ENCODE peak calls at places on chromosomes 5 and 9, in eight cellular contexts. One of them, this sample, is unnamed.

GRCh38 chr5:83567741-83568530 is 96.4 kb downstream of the VCAN start:
- DNase-seq in AG09309: peak; percentile 92
- DNase-seq in mesendoderm: peak; percentile 57
- DNase-seq in HepG2: peak; percentile 6
- DNase-seq in right lobe of liver: no peak
- DNase-seq in H7: no peak
- DNase-seq in CD8-positive, alpha-beta memory T cell: no peak
- DNase-seq in ovary: no peak
- DNase-seq in this sample: peak; percentile 69

GRCh38 chr5:83085106-83085505 is 7.8 kb downstream of the XRCC4 start:
- DNase-seq in AG09309: no peak
- DNase-seq in mesendoderm: no peak
- DNase-seq in HepG2: peak; percentile 71
- DNase-seq in right lobe of liver: no peak
- DNase-seq in H7: no peak
- DNase-seq in CD8-positive, alpha-beta memory T cell: no peak
- DNase-seq in ovary: no peak
- DNase-seq in this sample: peak; percentile 45

GRCh38 chr5:57499262-57500050 is 16.8 kb upstream of the ACTBL2 start:
- DNase-seq in AG09309: no peak
- DNase-seq in mesendoderm: peak; percentile 75
- DNase-seq in HepG2: peak; percentile 5
- DNase-seq in right lobe of liver: no peak
- DNase-seq in H7: peak; percentile 39
- DNase-seq in CD8-positive, alpha-beta memory T cell: no peak
- DNase-seq in ovary: no peak
- DNase-seq in this sample: peak; percentile 81

GRCh38 chr9:134046894-134047681 is 20.7 kb downstream of the BRD3 start:
- DNase-seq in AG09309: no peak
- DNase-seq in mesendoderm: no peak
- DNase-seq in HepG2: no peak
- DNase-seq in right lobe of liver: peak; percentile 83
- DNase-seq in H7: peak; percentile 52
- DNase-seq in CD8-positive, alpha-beta memory T cell: no peak
- DNase-seq in ovary: no peak
- DNase-seq in this sample: no peak

GRCh38 chr5:120368923-120369715 is 95.0 kb upstream of the PRR16 start:
- DNase-seq in AG09309: no peak
- DNase-seq in mesendoderm: no peak
- DNase-seq in HepG2: peak; percentile 3
- DNase-seq in right lobe of liver: peak; percentile 86
- DNase-seq in H7: peak; percentile 5
- DNase-seq in CD8-positive, alpha-beta memory T cell: no peak
- DNase-seq in ovary: no peak
- DNase-seq in this sample: peak; percentile 89

GRCh38 chr9:131997779-131998178 is 81.9 kb downstream of the MED27 start:
- DNase-seq in AG09309: no peak
- DNase-seq in mesendoderm: no peak
- DNase-seq in HepG2: no peak
- DNase-seq in right lobe of liver: no peak
- DNase-seq in H7: no peak
- DNase-seq in CD8-positive, alpha-beta memory T cell: no peak
- DNase-seq in ovary: peak; percentile 51
- DNase-seq in this sample: no peak

GRCh38 chr9:21754741-21755140 is 47.7 kb upstream of the MTAP start:
- DNase-seq in AG09309: no peak
- DNase-seq in mesendoderm: no peak
- DNase-seq in HepG2: no peak
- DNase-seq in right lobe of liver: no peak
- DNase-seq in H7: no peak
- DNase-seq in CD8-positive, alpha-beta memory T cell: no peak
- DNase-seq in ovary: no peak
- DNase-seq in this sample: peak; percentile 70

GRCh38 chr5:157148734-157149615 is 6.3 kb upstream of the MED7 start:
- DNase-seq in AG09309: no peak
- DNase-seq in mesendoderm: peak; percentile 73
- DNase-seq in HepG2: peak; percentile 47
- DNase-seq in right lobe of liver: no peak
- DNase-seq in H7: peak; percentile 61
- DNase-seq in CD8-positive, alpha-beta memory T cell: peak; percentile 81
- DNase-seq in ovary: peak; percentile 28
- DNase-seq in this sample: peak; percentile 72

GRCh38 chr5:142316051-142316450 is 8.8 kb downstream of the SPRY4 start:
- DNase-seq in AG09309: no peak
- DNase-seq in mesendoderm: no peak
- DNase-seq in HepG2: no peak
- DNase-seq in right lobe of liver: no peak
- DNase-seq in H7: no peak
- DNase-seq in CD8-positive, alpha-beta memory T cell: peak; percentile 26
- DNase-seq in ovary: no peak
- DNase-seq in this sample: no peak

GRCh38 chr9:132694144-132694543 is 23.9 kb downstream of the GTF3C4 start:
- DNase-seq in AG09309: no peak
- DNase-seq in mesendoderm: peak; percentile 77
- DNase-seq in HepG2: no peak
- DNase-seq in right lobe of liver: no peak
- DNase-seq in H7: peak; percentile 45
- DNase-seq in CD8-positive, alpha-beta memory T cell: no peak
- DNase-seq in ovary: no peak
- DNase-seq in this sample: peak; percentile 52

GRCh38 chr5:76811214-76811613 is 7.6 kb upstream of the F2RL1 start:
- DNase-seq in AG09309: no peak
- DNase-seq in mesendoderm: no peak
- DNase-seq in HepG2: no peak
- DNase-seq in right lobe of liver: no peak
- DNase-seq in H7: no peak
- DNase-seq in CD8-positive, alpha-beta memory T cell: no peak
- DNase-seq in ovary: no peak
- DNase-seq in this sample: peak; percentile 99
- H3K4me3 ChIP-seq in AG09309: no peak overlapping the region
- H3K4me3 ChIP-seq in mesendoderm: no peak overlapping the region
- H3K4me3 ChIP-seq in HepG2: no peak overlapping the region
- H3K4me3 ChIP-seq in right lobe of liver: no peak overlapping the region
- H3K4me3 ChIP-seq in H7: no peak overlapping the region
- H3K4me3 ChIP-seq in CD8-positive, alpha-beta memory T cell: no peak overlapping the region
- H3K4me3 ChIP-seq in ovary: no peak overlapping the region
- H3K4me3 ChIP-seq in this sample: no peak overlapping the region

DNA sequence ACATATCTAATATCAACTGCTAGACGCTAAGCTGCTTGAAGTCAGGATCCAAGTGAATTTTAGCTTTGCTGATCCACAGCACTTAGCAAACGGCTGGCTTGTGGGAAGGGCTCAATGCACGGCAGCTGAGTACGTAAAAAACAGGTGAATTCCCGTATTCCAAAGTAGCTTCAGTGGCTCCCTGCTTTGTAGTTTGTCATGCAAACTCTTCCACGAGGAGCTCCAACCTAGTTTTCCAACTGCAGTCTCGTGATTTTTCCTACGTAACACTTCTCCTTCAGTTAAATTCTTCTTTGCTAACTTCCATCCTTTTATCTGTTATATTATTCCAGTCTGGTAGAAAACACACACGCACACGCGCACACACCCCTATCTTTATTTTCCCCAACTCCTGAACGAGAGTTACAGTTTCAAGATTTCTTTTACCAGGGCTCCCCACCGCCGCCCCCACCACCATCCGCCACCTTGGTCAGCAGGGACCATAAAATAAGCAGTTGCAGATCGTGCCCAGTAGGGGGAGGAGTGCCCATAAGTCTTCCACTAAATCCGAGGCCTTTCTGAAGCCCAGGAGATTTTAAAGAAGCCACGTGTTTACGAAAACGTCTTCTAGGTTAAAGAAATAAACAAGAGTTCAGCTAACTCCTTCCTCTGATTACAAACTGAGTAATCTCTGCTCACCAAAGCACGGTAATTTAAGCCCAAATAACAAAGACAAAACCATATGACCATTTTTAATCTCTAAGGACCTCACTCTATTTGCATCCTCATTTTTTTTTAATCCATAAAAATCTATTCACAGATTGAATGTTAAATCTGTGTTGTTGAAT is 34.8 kb upstream of the TRIO start:
- DNase-seq in AG09309: peak; percentile 58
- DNase-seq in mesendoderm: peak; percentile 88
- DNase-seq in HepG2: peak; percentile 54
- DNase-seq in right lobe of liver: no peak
- DNase-seq in H7: peak; percentile 70
- DNase-seq in CD8-positive, alpha-beta memory T cell: peak; percentile 5
- DNase-seq in ovary: peak; percentile 50
- DNase-seq in this sample: peak; percentile 79
- H3K4me3 ChIP-seq in AG09309: no peak overlapping the region
- H3K4me3 ChIP-seq in mesendoderm: no peak overlapping the region
- H3K4me3 ChIP-seq in HepG2: peak overlapping the region; percentile 55
- H3K4me3 ChIP-seq in right lobe of liver: peak overlapping the region; percentile 35
- H3K4me3 ChIP-seq in H7: peak overlapping the region; percentile 8
- H3K4me3 ChIP-seq in CD8-positive, alpha-beta memory T cell: no peak overlapping the region
- H3K4me3 ChIP-seq in ovary: peak overlapping the region; percentile 16
- H3K4me3 ChIP-seq in this sample: no peak overlapping the region

DNA sequence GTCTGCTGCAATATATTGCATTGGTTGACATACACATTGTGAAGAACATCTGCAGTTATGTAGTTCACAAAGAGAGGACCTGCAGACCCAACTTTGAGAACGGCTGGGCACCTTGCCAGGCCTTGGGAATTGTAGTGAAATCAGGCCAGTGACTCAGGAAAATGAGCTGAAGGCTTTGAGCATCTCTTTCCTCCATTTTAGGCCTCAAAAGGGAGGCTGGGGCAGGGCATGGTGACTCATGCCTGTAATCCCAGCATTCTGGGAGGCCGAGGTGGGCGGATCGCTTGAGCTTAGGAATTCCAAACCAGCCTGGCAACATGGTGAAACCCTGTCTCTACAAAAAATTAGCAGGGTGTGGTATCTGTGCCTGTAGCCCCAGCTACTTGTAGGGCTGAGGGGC is 1.4 kb upstream of the IPPK start:
- DNase-seq in AG09309: no peak
- DNase-seq in mesendoderm: peak; percentile 68
- DNase-seq in HepG2: peak; percentile 47
- DNase-seq in right lobe of liver: no peak
- DNase-seq in H7: no peak
- DNase-seq in CD8-positive, alpha-beta memory T cell: no peak
- DNase-seq in ovary: peak; percentile 52
- DNase-seq in this sample: peak; percentile 92
- H3K4me3 ChIP-seq in AG09309: no peak overlapping the region
- H3K4me3 ChIP-seq in mesendoderm: no peak overlapping the region
- H3K4me3 ChIP-seq in HepG2: peak overlapping the region; percentile 85
- H3K4me3 ChIP-seq in right lobe of liver: no peak overlapping the region
- H3K4me3 ChIP-seq in H7: no peak overlapping the region
- H3K4me3 ChIP-seq in CD8-positive, alpha-beta memory T cell: peak overlapping the region; percentile 99
- H3K4me3 ChIP-seq in ovary: no peak overlapping the region
- H3K4me3 ChIP-seq in this sample: peak overlapping the region; percentile 85

GRCh38 chr5:140342896-140343295 is 3.5 kb downstream of the HBEGF start:
- DNase-seq in AG09309: no peak
- DNase-seq in mesendoderm: no peak
- DNase-seq in HepG2: no peak
- DNase-seq in right lobe of liver: no peak
- DNase-seq in H7: no peak
- DNase-seq in CD8-positive, alpha-beta memory T cell: no peak
- DNase-seq in ovary: no peak
- DNase-seq in this sample: no peak
- H3K4me3 ChIP-seq in AG09309: no peak overlapping the region
- H3K4me3 ChIP-seq in mesendoderm: no peak overlapping the region
- H3K4me3 ChIP-seq in HepG2: no peak overlapping the region
- H3K4me3 ChIP-seq in right lobe of liver: no peak overlapping the region
- H3K4me3 ChIP-seq in H7: no peak overlapping the region
- H3K4me3 ChIP-seq in CD8-positive, alpha-beta memory T cell: no peak overlapping the region
- H3K4me3 ChIP-seq in ovary: no peak overlapping the region
- H3K4me3 ChIP-seq in this sample: no peak overlapping the region

GRCh38 chr9:93343663-93344062 is 107.8 kb upstream of the FAM120A start:
- DNase-seq in AG09309: no peak
- DNase-seq in mesendoderm: no peak
- DNase-seq in HepG2: no peak
- DNase-seq in right lobe of liver: no peak
- DNase-seq in H7: no peak
- DNase-seq in CD8-positive, alpha-beta memory T cell: no peak
- DNase-seq in ovary: no peak
- DNase-seq in this sample: no peak

GRCh38 chr9:93345630-93346239 is 105.8 kb upstream of the FAM120A start:
- DNase-seq in AG09309: no peak
- DNase-seq in mesendoderm: peak; percentile 61
- DNase-seq in HepG2: no peak
- DNase-seq in right lobe of liver: no peak
- DNase-seq in H7: peak; percentile 49
- DNase-seq in CD8-positive, alpha-beta memory T cell: no peak
- DNase-seq in ovary: no peak
- DNase-seq in this sample: no peak

GRCh38 chr9:93346240-93347112 is 105.0 kb upstream of the FAM120A start:
- DNase-seq in AG09309: no peak
- DNase-seq in mesendoderm: peak; percentile 62
- DNase-seq in HepG2: no peak
- DNase-seq in right lobe of liver: no peak
- DNase-seq in H7: peak; percentile 89
- DNase-seq in CD8-positive, alpha-beta memory T cell: no peak
- DNase-seq in ovary: no peak
- DNase-seq in this sample: no peak
- H3K4me3 ChIP-seq in AG09309: peak overlapping the region; percentile 18
- H3K4me3 ChIP-seq in mesendoderm: peak overlapping the region; percentile 6
- H3K4me3 ChIP-seq in HepG2: no peak overlapping the region
- H3K4me3 ChIP-seq in right lobe of liver: peak overlapping the region; percentile 18
- H3K4me3 ChIP-seq in H7: peak overlapping the region; percentile 51
- H3K4me3 ChIP-seq in CD8-positive, alpha-beta memory T cell: no peak overlapping the region
- H3K4me3 ChIP-seq in ovary: peak overlapping the region; percentile 38
- H3K4me3 ChIP-seq in this sample: no peak overlapping the region

GRCh38 chr5:95563367-95563766 is 8.5 kb downstream of the ARSK start:
- DNase-seq in AG09309: no peak
- DNase-seq in mesendoderm: no peak
- DNase-seq in HepG2: no peak
- DNase-seq in right lobe of liver: no peak
- DNase-seq in H7: no peak
- DNase-seq in CD8-positive, alpha-beta memory T cell: no peak
- DNase-seq in ovary: no peak
- DNase-seq in this sample: no peak

GRCh38 chr5:95565280-95565920 is 10.5 kb downstream of the ARSK start:
- DNase-seq in AG09309: peak; percentile 17
- DNase-seq in mesendoderm: no peak
- DNase-seq in HepG2: no peak
- DNase-seq in right lobe of liver: no peak
- DNase-seq in H7: no peak
- DNase-seq in CD8-positive, alpha-beta memory T cell: no peak
- DNase-seq in ovary: no peak
- DNase-seq in this sample: no peak

GRCh38 chr5:95564450-95564849 is 9.5 kb downstream of the ARSK start:
- DNase-seq in AG09309: no peak
- DNase-seq in mesendoderm: no peak
- DNase-seq in HepG2: no peak
- DNase-seq in right lobe of liver: no peak
- DNase-seq in H7: no peak
- DNase-seq in CD8-positive, alpha-beta memory T cell: no peak
- DNase-seq in ovary: no peak
- DNase-seq in this sample: no peak

GRCh38 chr5:95562282-95562681 is 7.4 kb downstream of the ARSK start:
- DNase-seq in AG09309: no peak
- DNase-seq in mesendoderm: no peak
- DNase-seq in HepG2: no peak
- DNase-seq in right lobe of liver: no peak
- DNase-seq in H7: no peak
- DNase-seq in CD8-positive, alpha-beta memory T cell: no peak
- DNase-seq in ovary: no peak
- DNase-seq in this sample: no peak
- H3K4me3 ChIP-seq in AG09309: no peak overlapping the region
- H3K4me3 ChIP-seq in mesendoderm: no peak overlapping the region
- H3K4me3 ChIP-seq in HepG2: no peak overlapping the region
- H3K4me3 ChIP-seq in right lobe of liver: no peak overlapping the region
- H3K4me3 ChIP-seq in H7: no peak overlapping the region
- H3K4me3 ChIP-seq in CD8-positive, alpha-beta memory T cell: no peak overlapping the region
- H3K4me3 ChIP-seq in ovary: no peak overlapping the region
- H3K4me3 ChIP-seq in this sample: no peak overlapping the region

GRCh38 chr9:15103321-15103720 is 193.1 kb upstream of the FREM1 start:
- DNase-seq in AG09309: no peak
- DNase-seq in mesendoderm: no peak
- DNase-seq in HepG2: no peak
- DNase-seq in right lobe of liver: no peak
- DNase-seq in H7: no peak
- DNase-seq in CD8-positive, alpha-beta memory T cell: no peak
- DNase-seq in ovary: no peak
- DNase-seq in this sample: no peak
- H3K4me3 ChIP-seq in AG09309: no peak overlapping the region
- H3K4me3 ChIP-seq in mesendoderm: no peak overlapping the region
- H3K4me3 ChIP-seq in HepG2: no peak overlapping the region
- H3K4me3 ChIP-seq in right lobe of liver: no peak overlapping the region
- H3K4me3 ChIP-seq in H7: no peak overlapping the region
- H3K4me3 ChIP-seq in CD8-positive, alpha-beta memory T cell: no peak overlapping the region
- H3K4me3 ChIP-seq in ovary: no peak overlapping the region
- H3K4me3 ChIP-seq in this sample: no peak overlapping the region